ENCODE peak calls at places on chromosomes 12 and 14, in eight cellular contexts. C is right cardiac atrium; Z is RPMI8226; O is HuH-7.5; I is LoVo; Q is activated T-helper 9 cell treated with anti-CD3 and anti-CD28 coated beads, Interleukin-2, amount 50 U/mL, for 16 hours; G is left ventricle myocardium inferior; X is Daoy. Y is an unnamed sample.

GRCh38 chr12:113214938-113215400 is 6.3 kb upstream of the TPCN1 start:
- DNase-seq in C (peak; percentile 77), Z (peak; percentile 59), O (no peak), I (peak; percentile 89), Q (no peak), G (peak; percentile 67), X (peak; percentile 93), Y (peak; percentile 69)

GRCh38 chr14:92425101-92425500 is 88.5 kb upstream of the RIN3 start:
- DNase-seq in C (no peak), Z (no peak), O (no peak), I (peak; percentile 46), Q (no peak), G (no peak), X (peak; percentile 31), Y (peak; percentile 64)

GRCh38 chr12:52867152-52867551 is 18.4 kb upstream of the KRT78 start:
- DNase-seq in C (no peak), Z (no peak), O (no peak), I (no peak), Q (no peak), G (no peak), X (no peak), Y (no peak)

GRCh38 chr12:5489760-5490432 is 58.0 kb downstream of the NTF3 start:
- DNase-seq in C (peak; percentile 67), Z (no peak), O (no peak), I (no peak), Q (no peak), G (no peak), X (no peak), Y (no peak)

GRCh38 chr12:77625441-77625840 is 205.3 kb upstream of the NAV3 start:
- DNase-seq in C (no peak), Z (no peak), O (no peak), I (peak; percentile 22), Q (no peak), G (no peak), X (peak; percentile 89), Y (peak; percentile 82)

GRCh38 chr14:69013943-69014782 is 35.1 kb upstream of the ACTN1 start:
- DNase-seq in C (peak; percentile 83), Z (peak; percentile 74), O (peak; percentile 39), I (peak; percentile 81), Q (no peak), G (peak; percentile 62), X (peak; percentile 85), Y (no peak)

GRCh38 chr12:113262710-113263109 is 41.4 kb downstream of the TPCN1 start:
- DNase-seq in C (no peak), Z (no peak), O (no peak), I (no peak), Q (no peak), G (no peak), X (no peak), Y (no peak)

GRCh38 chr14:24238527-24239037 is 3.8 kb downstream of the TINF2 start:
- DNase-seq in C (no peak), Z (no peak), O (no peak), I (no peak), Q (no peak), G (no peak), X (no peak), Y (no peak)

GRCh38 chr12:20268121-20268732 is 100.1 kb upstream of the PDE3A start:
- DNase-seq in C (no peak), Z (no peak), O (no peak), I (no peak), Q (no peak), G (no peak), X (peak; percentile 17), Y (no peak)

GRCh38 chr14:101076451-101077220 is 173.1 kb upstream of the RTL1 start:
- DNase-seq in C (peak; percentile 52), Z (no peak), O (no peak), I (no peak), Q (no peak), G (no peak), X (no peak), Y (no peak)

GRCh38 chr12:114504311-114504710 is 98.4 kb upstream of the TBX5 start:
- DNase-seq in C (no peak), Z (no peak), O (no peak), I (no peak), Q (no peak), G (no peak), X (no peak), Y (no peak)

GRCh38 chr12:56278905-56279304 is 12.2 kb downstream of the COQ10A start:
- DNase-seq in C (no peak), Z (no peak), O (no peak), I (no peak), Q (no peak), G (no peak), X (no peak), Y (no peak)

GRCh38 chr12:54591001-54591591 is 2.6 kb upstream of the PPP1R1A start:
- DNase-seq in C (no peak), Z (peak; percentile 87), O (no peak), I (no peak), Q (no peak), G (no peak), X (peak; percentile 40), Y (no peak)

GRCh38 chr12:121525411-121525810 is 55.4 kb downstream of the KDM2B start:
- DNase-seq in C (peak; percentile 6), Z (no peak), O (no peak), I (no peak), Q (no peak), G (no peak), X (no peak), Y (no peak)

Y was measured in RKO.